ENCODE peak calls at places on chromosomes 2 and 18, in seven cellular contexts. I is uterus; Y is AG08396; U is PC-9; W is brain pericyte; M is activated T-helper 9 cell treated with anti-CD3 and anti-CD28 coated beads, Interleukin-2, amount 50 U/mL, for 16 hours; R is small intestine. B is an unnamed sample.

GRCh38 chr2:45813003-45813601 is 161.6 kb downstream of the PRKCE start:
- DNase-seq in I (peak), Y (no peak), U (no peak), W (no peak), M (no peak), R (no peak), B (peak)

GRCh38 chr2:68837861-68838341 is 33.3 kb downstream of the BMP10 start:
- DNase-seq in I (no peak), Y (no peak), U (no peak), W (peak), M (no peak), R (no peak), B (peak)

GRCh38 chr2:185738679-185739472 is at the start of gene FSIP2:
- DNase-seq in I (peak), Y (peak), U (no peak), W (no peak), M (no peak), R (peak), B (peak)

GRCh38 chr2:233572468-233572867 is 5.9 kb upstream of the USP40 start:
- DNase-seq in I (no peak), Y (no peak), U (peak), W (no peak), M (no peak), R (no peak), B (no peak)

GRCh38 chr18:74257083-74257482 is 34.7 kb downstream of the CYB5A start:
- DNase-seq in I (no peak), Y (no peak), U (no peak), W (no peak), M (no peak), R (no peak), B (no peak)

GRCh38 chr18:35775887-35776286 is 194.3 kb downstream of the GALNT1 start:
- DNase-seq in I (no peak), Y (no peak), U (no peak), W (no peak), M (no peak), R (no peak), B (peak)

GRCh38 chr2:95275151-95275515 is 884 bp downstream of the PROM2 start:
- DNase-seq in I (no peak), Y (no peak), U (no peak), W (no peak), M (no peak), R (no peak), B (no peak)

GRCh38 chr2:73174244-73174643 is 28.1 kb upstream of the NOTO start:
- DNase-seq in I (no peak), Y (no peak), U (no peak), W (no peak), M (no peak), R (no peak), B (no peak)

GRCh38 chr18:75218524-75218923 is 7.9 kb downstream of the TSHZ1 start:
- DNase-seq in I (no peak), Y (no peak), U (no peak), W (no peak), M (no peak), R (peak), B (no peak)

GRCh38 chr2:38709515-38710194 is 41.5 kb downstream of the SRSF7 start:
- DNase-seq in I (no peak), Y (no peak), U (no peak), W (no peak), M (peak), R (no peak), B (no peak)